ENCODE peak calls at places on chromosomes 3 and 15, in eight cellular contexts. S is amygdala, N is MCF 10A, E is hippocampal formation, O is cardiac muscle cell, I is NCI-H2081 treated with DMSO at 0.1 percent for 48 hours, V is right lobe of liver, F is colonic mucosa. R is an unnamed sample.
A peak's percentile ranks its signal among the peaks of the same experiment; 100 is the strongest.

GRCh38 chr3:32316976-32317375 is 74.7 kb upstream of the CMTM7 start:
- DNase-seq in S (no peak), N (no peak), E (no peak), O (no peak), I (no peak), V (no peak), F (no peak), R (no peak)

GRCh38 chr3:13822042-13822441 is 57.8 kb downstream of the WNT7A start:
- DNase-seq in S (no peak), N (peak; percentile 72), E (no peak), O (no peak), I (no peak), V (no peak), F (no peak), R (no peak)

GRCh38 chr3:197365621-197366020 is 67.2 kb upstream of the DLG1 start:
- DNase-seq in S (no peak), N (no peak), E (no peak), O (no peak), I (no peak), V (no peak), F (no peak), R (no peak)

GRCh38 chr3:11507719-11508118 is 136.0 kb downstream of the VGLL4 start:
- DNase-seq in S (no peak), N (no peak), E (no peak), O (no peak), I (no peak), V (no peak), F (no peak), R (no peak)

GRCh38 chr3:86958534-86958933 is 32.4 kb downstream of the VGLL3 start:
- DNase-seq in S (no peak), N (no peak), E (no peak), O (peak; percentile 49), I (no peak), V (no peak), F (no peak), R (no peak)

GRCh38 chr3:111134302-111134701 is 62.7 kb downstream of the NECTIN3 start:
- DNase-seq in S (no peak), N (no peak), E (no peak), O (no peak), I (no peak), V (no peak), F (no peak), R (no peak)

GRCh38 chr15:31292391-31293020 is 34.1 kb upstream of the KLF13 start:
- DNase-seq in S (peak; percentile 67), N (no peak), E (peak; percentile 60), O (peak; percentile 33), I (no peak), V (peak; percentile 18), F (no peak), R (no peak)

GRCh38 chr15:40344631-40345120 is 3.9 kb upstream of the CCDC9B start:
- DNase-seq in S (peak; percentile 51), N (peak; percentile 73), E (peak; percentile 23), O (peak; percentile 74), I (no peak), V (peak; percentile 76), F (peak; percentile 83), R (peak; percentile 85)

GRCh38 chr3:195160257-195160898 is 110.6 kb downstream of the XXYLT1 start:
- DNase-seq in S (no peak), N (no peak), E (no peak), O (peak; percentile 58), I (no peak), V (no peak), F (no peak), R (peak; percentile 14)

GRCh38 chr15:68991723-68992122 is 22.8 kb upstream of the NOX5 start:
- DNase-seq in S (no peak), N (no peak), E (no peak), O (peak; percentile 76), I (no peak), V (no peak), F (no peak), R (peak; percentile 37)

GRCh38 chr3:104606812-104607211 is 759.9 kb upstream of the ALCAM start:
- DNase-seq in S (no peak), N (no peak), E (no peak), O (no peak), I (no peak), V (no peak), F (no peak), R (no peak)

GRCh38 chr3:72150634-72151412 is 365.9 kb upstream of the PROK2 start:
- DNase-seq in S (no peak), N (no peak), E (no peak), O (no peak), I (no peak), V (peak; percentile 77), F (peak; percentile 81), R (peak; percentile 98)

GRCh38 chr3:127707777-127708438 is 35.2 kb downstream of the ABTB1 start:
- DNase-seq in S (no peak), N (no peak), E (no peak), O (no peak), I (no peak), V (peak; percentile 21), F (no peak), R (no peak)

GRCh38 chr3:140715035-140715434 is 37.2 kb downstream of the TRIM42 start:
- DNase-seq in S (no peak), N (no peak), E (no peak), O (no peak), I (no peak), V (no peak), F (peak; percentile 43), R (peak; percentile 2)

GRCh38 chr3:155753038-155753647 is 8.3 kb upstream of the PLCH1 start:
- DNase-seq in S (no peak), N (peak; percentile 53), E (no peak), O (peak; percentile 64), I (peak; percentile 40), V (no peak), F (no peak), R (peak; percentile 37)

GRCh38 chr15:25954398-25954797 is 91.3 kb upstream of the ATP10A start:
- DNase-seq in S (no peak), N (no peak), E (no peak), O (no peak), I (no peak), V (no peak), F (no peak), R (no peak)

GRCh38 chr15:92471263-92471662 is 77.6 kb downstream of the ST8SIA2 start:
- DNase-seq in S (no peak), N (no peak), E (no peak), O (no peak), I (no peak), V (no peak), F (no peak), R (no peak)

GRCh38 chr15:37059051-37059450 is 41.3 kb downstream of the MEIS2 start:
- DNase-seq in S (no peak), N (peak; percentile 27), E (no peak), O (peak; percentile 85), I (no peak), V (no peak), F (no peak), R (no peak)

GRCh38 chr15:35195649-35196048 is 110.6 kb upstream of the NANOGP8 start:
- DNase-seq in S (no peak), N (no peak), E (no peak), O (no peak), I (no peak), V (no peak), F (no peak), R (no peak)

GRCh38 chr3:171806200-171807128 is 3.8 kb downstream of the PLD1 start:
- DNase-seq in S (no peak), N (peak; percentile 79), E (no peak), O (peak; percentile 69), I (no peak), V (no peak), F (no peak), R (no peak)

GRCh38 chr3:128488995-128489859 is 3.8 kb downstream of the GATA2 start:
- DNase-seq in S (no peak), N (no peak), E (no peak), O (peak; percentile 65), I (no peak), V (peak; percentile 52), F (peak; percentile 52), R (no peak)